ENCODE peak calls at places on chromosomes 2 and 18, in five cellular contexts. One of them, this sample, is unnamed.

GRCh38 chr2:202339052-202339870 is 36.9 kb upstream of the BMPR2 start:
- DNase-seq in left ventricle myocardium inferior: no peak
- DNase-seq in stimulated activated CD4-positive, alpha-beta T cell treated with anti-CD3 and anti-CD28 coated beads, Interleukin-15, amount 100 ng/mL, for 24 hours: no peak
- DNase-seq in testis: no peak
- DNase-seq in cardiac fibroblast: peak; percentile 79
- DNase-seq in this sample: no peak

GRCh38 chr18:49608366-49608747 is 46.5 kb downstream of the LIPG start:
- DNase-seq in left ventricle myocardium inferior: no peak
- DNase-seq in stimulated activated CD4-positive, alpha-beta T cell treated with anti-CD3 and anti-CD28 coated beads, Interleukin-15, amount 100 ng/mL, for 24 hours: no peak
- DNase-seq in testis: no peak
- DNase-seq in cardiac fibroblast: no peak
- DNase-seq in this sample: no peak

GRCh38 chr2:86584164-86584913 is 21.1 kb upstream of the CHMP3 start:
- DNase-seq in left ventricle myocardium inferior: no peak
- DNase-seq in stimulated activated CD4-positive, alpha-beta T cell treated with anti-CD3 and anti-CD28 coated beads, Interleukin-15, amount 100 ng/mL, for 24 hours: peak; percentile 10
- DNase-seq in testis: no peak
- DNase-seq in cardiac fibroblast: peak; percentile 75
- DNase-seq in this sample: no peak

GRCh38 chr2:172465417-172466334 is 38.3 kb downstream of the ITGA6 start:
- DNase-seq in left ventricle myocardium inferior: peak; percentile 29
- DNase-seq in stimulated activated CD4-positive, alpha-beta T cell treated with anti-CD3 and anti-CD28 coated beads, Interleukin-15, amount 100 ng/mL, for 24 hours: peak; percentile 79
- DNase-seq in testis: peak; percentile 87
- DNase-seq in cardiac fibroblast: peak; percentile 91
- DNase-seq in this sample: peak; percentile 60

GRCh38 chr2:71602581-71602980 is 149.2 kb downstream of the DYSF start:
- DNase-seq in left ventricle myocardium inferior: peak; percentile 9
- DNase-seq in stimulated activated CD4-positive, alpha-beta T cell treated with anti-CD3 and anti-CD28 coated beads, Interleukin-15, amount 100 ng/mL, for 24 hours: no peak
- DNase-seq in testis: no peak
- DNase-seq in cardiac fibroblast: no peak
- DNase-seq in this sample: no peak

GRCh38 chr18:8045890-8046289 is 478.8 kb downstream of the PTPRM start:
- DNase-seq in left ventricle myocardium inferior: no peak
- DNase-seq in stimulated activated CD4-positive, alpha-beta T cell treated with anti-CD3 and anti-CD28 coated beads, Interleukin-15, amount 100 ng/mL, for 24 hours: peak; percentile 63
- DNase-seq in testis: no peak
- DNase-seq in cardiac fibroblast: peak; percentile 12
- DNase-seq in this sample: no peak

GRCh38 chr2:186535861-186536260 is 49.8 kb downstream of the ZC3H15 start:
- DNase-seq in left ventricle myocardium inferior: no peak
- DNase-seq in stimulated activated CD4-positive, alpha-beta T cell treated with anti-CD3 and anti-CD28 coated beads, Interleukin-15, amount 100 ng/mL, for 24 hours: no peak
- DNase-seq in testis: no peak
- DNase-seq in cardiac fibroblast: no peak
- DNase-seq in this sample: no peak

GRCh38 chr2:25305809-25306208 is 35.9 kb downstream of the DNMT3A start:
- DNase-seq in left ventricle myocardium inferior: peak; percentile 43
- DNase-seq in stimulated activated CD4-positive, alpha-beta T cell treated with anti-CD3 and anti-CD28 coated beads, Interleukin-15, amount 100 ng/mL, for 24 hours: no peak
- DNase-seq in testis: no peak
- DNase-seq in cardiac fibroblast: no peak
- DNase-seq in this sample: peak; percentile 86

GRCh38 chr18:44713435-44713834 is 32.7 kb downstream of the SETBP1 start:
- DNase-seq in left ventricle myocardium inferior: no peak
- DNase-seq in stimulated activated CD4-positive, alpha-beta T cell treated with anti-CD3 and anti-CD28 coated beads, Interleukin-15, amount 100 ng/mL, for 24 hours: no peak
- DNase-seq in testis: no peak
- DNase-seq in cardiac fibroblast: no peak
- DNase-seq in this sample: no peak

GRCh38 chr2:86274918-86275275 is 62.5 kb downstream of the REEP1 start:
- DNase-seq in left ventricle myocardium inferior: peak; percentile 63
- DNase-seq in stimulated activated CD4-positive, alpha-beta T cell treated with anti-CD3 and anti-CD28 coated beads, Interleukin-15, amount 100 ng/mL, for 24 hours: no peak
- DNase-seq in testis: no peak
- DNase-seq in cardiac fibroblast: no peak
- DNase-seq in this sample: peak; percentile 68

GRCh38 chr2:167127135-167127534 is 238.9 kb downstream of the XIRP2 start:
- DNase-seq in left ventricle myocardium inferior: no peak
- DNase-seq in stimulated activated CD4-positive, alpha-beta T cell treated with anti-CD3 and anti-CD28 coated beads, Interleukin-15, amount 100 ng/mL, for 24 hours: no peak
- DNase-seq in testis: no peak
- DNase-seq in cardiac fibroblast: peak; percentile 70
- DNase-seq in this sample: no peak

GRCh38 chr2:64941751-64942150 is 47.4 kb upstream of the SLC1A4 start:
- DNase-seq in left ventricle myocardium inferior: no peak
- DNase-seq in stimulated activated CD4-positive, alpha-beta T cell treated with anti-CD3 and anti-CD28 coated beads, Interleukin-15, amount 100 ng/mL, for 24 hours: no peak
- DNase-seq in testis: no peak
- DNase-seq in cardiac fibroblast: no peak
- DNase-seq in this sample: no peak

GRCh38 chr2:27844821-27845255 is 45.3 kb downstream of the RBKS start:
- DNase-seq in left ventricle myocardium inferior: no peak
- DNase-seq in stimulated activated CD4-positive, alpha-beta T cell treated with anti-CD3 and anti-CD28 coated beads, Interleukin-15, amount 100 ng/mL, for 24 hours: no peak
- DNase-seq in testis: no peak
- DNase-seq in cardiac fibroblast: no peak
- DNase-seq in this sample: peak; percentile 62

GRCh38 chr2:12231288-12231687 is 484.9 kb downstream of the LPIN1 start:
- DNase-seq in left ventricle myocardium inferior: no peak
- DNase-seq in stimulated activated CD4-positive, alpha-beta T cell treated with anti-CD3 and anti-CD28 coated beads, Interleukin-15, amount 100 ng/mL, for 24 hours: no peak
- DNase-seq in testis: no peak
- DNase-seq in cardiac fibroblast: no peak
- DNase-seq in this sample: no peak

GRCh38 chr2:181754136-181754535 is 73.8 kb upstream of the NEUROD1 start:
- DNase-seq in left ventricle myocardium inferior: no peak
- DNase-seq in stimulated activated CD4-positive, alpha-beta T cell treated with anti-CD3 and anti-CD28 coated beads, Interleukin-15, amount 100 ng/mL, for 24 hours: no peak
- DNase-seq in testis: no peak
- DNase-seq in cardiac fibroblast: no peak
- DNase-seq in this sample: no peak

GRCh38 chr2:225041210-225041870 is 928 bp downstream of the DOCK10 start:
- DNase-seq in left ventricle myocardium inferior: no peak
- DNase-seq in stimulated activated CD4-positive, alpha-beta T cell treated with anti-CD3 and anti-CD28 coated beads, Interleukin-15, amount 100 ng/mL, for 24 hours: peak; percentile 79
- DNase-seq in testis: peak; percentile 36
- DNase-seq in cardiac fibroblast: peak; percentile 67
- DNase-seq in this sample: no peak

GRCh38 chr2:238501311-238501710 is 74.6 kb downstream of the ASB1 start:
- DNase-seq in left ventricle myocardium inferior: no peak
- DNase-seq in stimulated activated CD4-positive, alpha-beta T cell treated with anti-CD3 and anti-CD28 coated beads, Interleukin-15, amount 100 ng/mL, for 24 hours: no peak
- DNase-seq in testis: no peak
- DNase-seq in cardiac fibroblast: no peak
- DNase-seq in this sample: no peak

GRCh38 chr2:187054501-187055319 is 205.7 kb upstream of the ZSWIM2 start:
- DNase-seq in left ventricle myocardium inferior: no peak
- DNase-seq in stimulated activated CD4-positive, alpha-beta T cell treated with anti-CD3 and anti-CD28 coated beads, Interleukin-15, amount 100 ng/mL, for 24 hours: no peak
- DNase-seq in testis: no peak
- DNase-seq in cardiac fibroblast: no peak
- DNase-seq in this sample: no peak

GRCh38 chr2:238722883-238723282 is 125.0 kb upstream of the TWIST2 start:
- DNase-seq in left ventricle myocardium inferior: no peak
- DNase-seq in stimulated activated CD4-positive, alpha-beta T cell treated with anti-CD3 and anti-CD28 coated beads, Interleukin-15, amount 100 ng/mL, for 24 hours: no peak
- DNase-seq in testis: no peak
- DNase-seq in cardiac fibroblast: no peak
- DNase-seq in this sample: no peak

GRCh38 chr2:170222842-170223241 is 44.9 kb downstream of the MYO3B start:
- DNase-seq in left ventricle myocardium inferior: no peak
- DNase-seq in stimulated activated CD4-positive, alpha-beta T cell treated with anti-CD3 and anti-CD28 coated beads, Interleukin-15, amount 100 ng/mL, for 24 hours: no peak
- DNase-seq in testis: no peak
- DNase-seq in cardiac fibroblast: no peak
- DNase-seq in this sample: no peak

GRCh38 chr2:106127282-106127771 is 66.8 kb downstream of the UXS1 start:
- DNase-seq in left ventricle myocardium inferior: no peak
- DNase-seq in stimulated activated CD4-positive, alpha-beta T cell treated with anti-CD3 and anti-CD28 coated beads, Interleukin-15, amount 100 ng/mL, for 24 hours: no peak
- DNase-seq in testis: no peak
- DNase-seq in cardiac fibroblast: no peak
- DNase-seq in this sample: no peak

GRCh38 chr2:63192889-63193778 is 142.5 kb downstream of the OTX1 start:
- DNase-seq in left ventricle myocardium inferior: no peak
- DNase-seq in stimulated activated CD4-positive, alpha-beta T cell treated with anti-CD3 and anti-CD28 coated beads, Interleukin-15, amount 100 ng/mL, for 24 hours: no peak
- DNase-seq in testis: no peak
- DNase-seq in cardiac fibroblast: no peak
- DNase-seq in this sample: no peak

GRCh38 chr18:55918449-55918848 is 330.5 kb upstream of the TCF4 start:
- DNase-seq in left ventricle myocardium inferior: no peak
- DNase-seq in stimulated activated CD4-positive, alpha-beta T cell treated with anti-CD3 and anti-CD28 coated beads, Interleukin-15, amount 100 ng/mL, for 24 hours: no peak
- DNase-seq in testis: no peak
- DNase-seq in cardiac fibroblast: no peak
- DNase-seq in this sample: no peak

GRCh38 chr18:67805261-67805660 is 288.7 kb upstream of the DSEL start:
- DNase-seq in left ventricle myocardium inferior: no peak
- DNase-seq in stimulated activated CD4-positive, alpha-beta T cell treated with anti-CD3 and anti-CD28 coated beads, Interleukin-15, amount 100 ng/mL, for 24 hours: no peak
- DNase-seq in testis: no peak
- DNase-seq in cardiac fibroblast: no peak
- DNase-seq in this sample: no peak

GRCh38 chr2:77521931-77522470 is at the start of gene LRRTM4:
- DNase-seq in left ventricle myocardium inferior: no peak
- DNase-seq in stimulated activated CD4-positive, alpha-beta T cell treated with anti-CD3 and anti-CD28 coated beads, Interleukin-15, amount 100 ng/mL, for 24 hours: no peak
- DNase-seq in testis: no peak
- DNase-seq in cardiac fibroblast: no peak
- DNase-seq in this sample: no peak

GRCh38 chr18:77124452-77124922 is 8.1 kb downstream of the MBP start:
- DNase-seq in left ventricle myocardium inferior: no peak
- DNase-seq in stimulated activated CD4-positive, alpha-beta T cell treated with anti-CD3 and anti-CD28 coated beads, Interleukin-15, amount 100 ng/mL, for 24 hours: peak; percentile 74
- DNase-seq in testis: no peak
- DNase-seq in cardiac fibroblast: no peak
- DNase-seq in this sample: no peak

GRCh38 chr2:175036582-175037018 is 31.4 kb upstream of the CHN1 start:
- DNase-seq in left ventricle myocardium inferior: no peak
- DNase-seq in stimulated activated CD4-positive, alpha-beta T cell treated with anti-CD3 and anti-CD28 coated beads, Interleukin-15, amount 100 ng/mL, for 24 hours: no peak
- DNase-seq in testis: no peak
- DNase-seq in cardiac fibroblast: peak; percentile 52
- DNase-seq in this sample: no peak

GRCh38 chr2:1972428-1972827 is 228.1 kb upstream of the PXDN start:
- DNase-seq in left ventricle myocardium inferior: peak; percentile 27
- DNase-seq in stimulated activated CD4-positive, alpha-beta T cell treated with anti-CD3 and anti-CD28 coated beads, Interleukin-15, amount 100 ng/mL, for 24 hours: no peak
- DNase-seq in testis: no peak
- DNase-seq in cardiac fibroblast: peak; percentile 24
- DNase-seq in this sample: peak; percentile 30

GRCh38 chr2:149490296-149490695 is 97.3 kb downstream of the MMADHC start:
- DNase-seq in left ventricle myocardium inferior: no peak
- DNase-seq in stimulated activated CD4-positive, alpha-beta T cell treated with anti-CD3 and anti-CD28 coated beads, Interleukin-15, amount 100 ng/mL, for 24 hours: no peak
- DNase-seq in testis: peak; percentile 34
- DNase-seq in cardiac fibroblast: no peak
- DNase-seq in this sample: no peak

GRCh38 chr2:23484163-23484740 is 99.3 kb downstream of the KLHL29 start:
- DNase-seq in left ventricle myocardium inferior: no peak
- DNase-seq in stimulated activated CD4-positive, alpha-beta T cell treated with anti-CD3 and anti-CD28 coated beads, Interleukin-15, amount 100 ng/mL, for 24 hours: no peak
- DNase-seq in testis: no peak
- DNase-seq in cardiac fibroblast: no peak
- DNase-seq in this sample: no peak

GRCh38 chr2:62263076-62263475 is 67.2 kb downstream of the B3GNT2 start:
- DNase-seq in left ventricle myocardium inferior: no peak
- DNase-seq in stimulated activated CD4-positive, alpha-beta T cell treated with anti-CD3 and anti-CD28 coated beads, Interleukin-15, amount 100 ng/mL, for 24 hours: no peak
- DNase-seq in testis: no peak
- DNase-seq in cardiac fibroblast: no peak
- DNase-seq in this sample: no peak

GRCh38 chr2:96408631-96409542 is 73.3 kb downstream of the NCAPH start:
- DNase-seq in left ventricle myocardium inferior: peak; percentile 80
- DNase-seq in stimulated activated CD4-positive, alpha-beta T cell treated with anti-CD3 and anti-CD28 coated beads, Interleukin-15, amount 100 ng/mL, for 24 hours: no peak
- DNase-seq in testis: peak; percentile 90
- DNase-seq in cardiac fibroblast: peak; percentile 39
- DNase-seq in this sample: peak; percentile 18

GRCh38 chr2:190532581-190532980 is 1.9 kb downstream of the NEMP2 start:
- DNase-seq in left ventricle myocardium inferior: no peak
- DNase-seq in stimulated activated CD4-positive, alpha-beta T cell treated with anti-CD3 and anti-CD28 coated beads, Interleukin-15, amount 100 ng/mL, for 24 hours: no peak
- DNase-seq in testis: peak; percentile 66
- DNase-seq in cardiac fibroblast: no peak
- DNase-seq in this sample: no peak

GRCh38 chr18:5309888-5310470 is 14.5 kb upstream of the ZBTB14 start:
- DNase-seq in left ventricle myocardium inferior: no peak
- DNase-seq in stimulated activated CD4-positive, alpha-beta T cell treated with anti-CD3 and anti-CD28 coated beads, Interleukin-15, amount 100 ng/mL, for 24 hours: peak; percentile 14
- DNase-seq in testis: no peak
- DNase-seq in cardiac fibroblast: no peak
- DNase-seq in this sample: no peak

GRCh38 chr2:207328944-207329386 is 163.2 kb upstream of the KLF7 start:
- DNase-seq in left ventricle myocardium inferior: no peak
- DNase-seq in stimulated activated CD4-positive, alpha-beta T cell treated with anti-CD3 and anti-CD28 coated beads, Interleukin-15, amount 100 ng/mL, for 24 hours: no peak
- DNase-seq in testis: no peak
- DNase-seq in cardiac fibroblast: no peak
- DNase-seq in this sample: no peak

GRCh38 chr2:85272357-85272756 is 55.4 kb downstream of the TGOLN2 start:
- DNase-seq in left ventricle myocardium inferior: no peak
- DNase-seq in stimulated activated CD4-positive, alpha-beta T cell treated with anti-CD3 and anti-CD28 coated beads, Interleukin-15, amount 100 ng/mL, for 24 hours: no peak
- DNase-seq in testis: no peak
- DNase-seq in cardiac fibroblast: no peak
- DNase-seq in this sample: no peak

This sample was measured in DMS 273 treated with DMSO at 0.1 percent for 48 hours.